ENCODE peak calls at places on chromosomes 4 and X, in six cellular contexts. H, G, C, D, P and J are unnamed samples.

GRCh38 chrX:10582215-10582733 is 38.1 kb downstream of the MID1 start:
- DNase-seq in G (no peak), C (no peak), D (peak; percentile 83), H (no peak), P (no peak), J (no peak)

GRCh38 chrX:153919281-153919680 is 6.8 kb downstream of the ARHGAP4 start:
- DNase-seq in H (no peak), G (no peak), C (no peak), D (no peak), P (no peak), J (no peak)

GRCh38 chrX:96436105-96436504 is 248.5 kb upstream of the DIAPH2 start:
- DNase-seq in H (no peak), D (peak; percentile 16), C (no peak), G (no peak), P (no peak), J (no peak)

GRCh38 chr4:126318376-126318775 is 1003.6 kb downstream of the FAT4 start:
- DNase-seq in G (no peak), C (no peak), H (no peak), D (no peak), P (no peak), J (no peak)

GRCh38 chr4:71540749-71541269 is 202.0 kb downstream of the SLC4A4 start:
- DNase-seq in G (no peak), D (no peak), C (no peak), P (no peak), H (no peak), J (no peak)

GRCh38 chr4:88244821-88245579 is 39.4 kb downstream of the PPM1K start:
- DNase-seq in P (no peak), H (no peak), G (no peak), C (no peak), D (no peak), J (no peak)

GRCh38 chr4:16764622-16765021 is 133.8 kb downstream of the LDB2 start:
- DNase-seq in C (no peak), D (peak; percentile 0), H (no peak), P (no peak), G (peak; percentile 27), J (no peak)

GRCh38 chr4:56288663-56289062 is 98.6 kb downstream of the AASDH start:
- DNase-seq in G (no peak), D (no peak), H (no peak), P (no peak), C (no peak), J (no peak)

GRCh38 chr4:53804719-53805118 is 213.4 kb upstream of the LNX1 start:
- DNase-seq in D (peak; percentile 34), G (peak; percentile 61), H (no peak), C (no peak), P (no peak), J (no peak)

GRCh38 chr4:118288097-118288496 is 64.7 kb downstream of the PRSS12 start:
- DNase-seq in H (no peak), G (no peak), C (no peak), D (no peak), P (no peak), J (no peak)

GRCh38 chr4:37882665-37883296 is 8.1 kb upstream of the TBC1D1 start:
- DNase-seq in D (peak; percentile 2), P (no peak), G (no peak), H (no peak), C (no peak), J (no peak)

GRCh38 chr4:165293061-165293460 is 34.4 kb upstream of the MSMO1 start:
- DNase-seq in D (no peak), P (no peak), C (no peak), H (no peak), G (no peak), J (no peak)

GRCh38 chrX:43505759-43506158 is 150.3 kb upstream of the MAOA start:
- DNase-seq in C (no peak), P (no peak), H (no peak), G (no peak), D (no peak), J (no peak)

GRCh38 chr4:6128221-6128871 is 72.0 kb downstream of the JAKMIP1 start:
- DNase-seq in H (no peak), G (no peak), P (no peak), C (no peak), D (no peak), J (no peak)

GRCh38 chrX:137999542-137999941 is 433.6 kb downstream of the ZIC3 start:
- DNase-seq in P (no peak), G (no peak), H (no peak), C (no peak), D (no peak), J (no peak)

DNA sequence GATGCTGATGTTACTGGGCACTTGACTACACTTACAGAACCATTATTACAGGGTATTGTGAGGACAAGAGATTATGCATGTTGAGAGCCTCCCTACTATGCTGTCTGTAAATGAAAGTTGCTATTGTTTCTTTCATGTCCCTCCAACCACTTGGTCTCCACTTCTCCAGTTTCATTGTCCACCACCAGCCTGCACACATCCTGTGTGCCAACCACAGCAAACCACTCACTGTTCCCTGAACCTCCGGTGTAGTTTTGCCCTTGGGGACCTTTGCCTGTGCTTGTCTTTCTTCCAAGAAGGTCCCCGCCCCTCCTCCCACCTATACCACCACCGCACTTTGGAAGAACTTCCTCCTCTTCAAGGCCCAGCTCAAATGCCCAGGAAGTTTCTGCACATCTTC is 43.1 kb upstream of the AFF2 start:
- DNase-seq in C (no peak), G (no peak), D (no peak), P (no peak), H (no peak), J (no peak)
- H3K4me3 ChIP-seq in C (no peak overlapping the region), G (no peak overlapping the region), D (no peak overlapping the region), P (no peak overlapping the region), H (no peak overlapping the region), J (no peak overlapping the region)

GRCh38 chr4:85783483-85783882 is 308.5 kb downstream of the ARHGAP24 start:
- DNase-seq in C (no peak), G (no peak), P (no peak), H (no peak), D (no peak), J (no peak)
- TF ChIP-seq POLR2A in C (no peak), G (no peak), P (no peak), H (no peak), D (no peak), J (no peak)

GRCh38 chr4:168569066-168569908 is 72.4 kb downstream of the PALLD start:
- DNase-seq in P (no peak), D (peak; percentile 68), C (no peak), H (no peak), G (no peak), J (no peak)
- H3K4me3 ChIP-seq in P (no peak overlapping the region), D (peak overlapping the region; percentile 15), C (no peak overlapping the region), H (no peak overlapping the region), G (no peak overlapping the region), J (peak overlapping the region; percentile 26)

DNA sequence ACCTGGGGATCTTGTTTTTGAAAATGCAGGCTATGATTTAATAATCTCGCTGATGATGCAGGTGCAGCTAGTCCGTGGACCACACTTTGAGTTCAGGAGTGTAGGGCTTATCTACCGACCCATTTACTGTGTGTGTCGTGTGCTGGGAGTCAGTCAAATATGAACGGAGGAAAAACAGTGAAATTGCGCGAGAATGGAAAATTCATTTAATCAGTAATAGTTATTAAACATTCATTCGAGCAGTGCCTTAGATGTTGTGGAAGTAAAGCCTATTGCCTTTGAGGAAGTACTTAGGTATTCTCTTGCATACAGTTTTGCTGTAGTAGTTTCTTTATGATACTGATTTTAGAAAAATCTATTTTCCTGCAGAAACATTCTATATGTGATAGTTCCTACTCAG is 725 bp downstream of the RAB33B start:
- DNase-seq in C (no peak), H (no peak), G (no peak), D (no peak), P (no peak), J (no peak)
- TF ChIP-seq POLR2A in C (no peak), H (no peak), G (no peak), D (no peak), P (no peak), J (no peak)

DNA sequence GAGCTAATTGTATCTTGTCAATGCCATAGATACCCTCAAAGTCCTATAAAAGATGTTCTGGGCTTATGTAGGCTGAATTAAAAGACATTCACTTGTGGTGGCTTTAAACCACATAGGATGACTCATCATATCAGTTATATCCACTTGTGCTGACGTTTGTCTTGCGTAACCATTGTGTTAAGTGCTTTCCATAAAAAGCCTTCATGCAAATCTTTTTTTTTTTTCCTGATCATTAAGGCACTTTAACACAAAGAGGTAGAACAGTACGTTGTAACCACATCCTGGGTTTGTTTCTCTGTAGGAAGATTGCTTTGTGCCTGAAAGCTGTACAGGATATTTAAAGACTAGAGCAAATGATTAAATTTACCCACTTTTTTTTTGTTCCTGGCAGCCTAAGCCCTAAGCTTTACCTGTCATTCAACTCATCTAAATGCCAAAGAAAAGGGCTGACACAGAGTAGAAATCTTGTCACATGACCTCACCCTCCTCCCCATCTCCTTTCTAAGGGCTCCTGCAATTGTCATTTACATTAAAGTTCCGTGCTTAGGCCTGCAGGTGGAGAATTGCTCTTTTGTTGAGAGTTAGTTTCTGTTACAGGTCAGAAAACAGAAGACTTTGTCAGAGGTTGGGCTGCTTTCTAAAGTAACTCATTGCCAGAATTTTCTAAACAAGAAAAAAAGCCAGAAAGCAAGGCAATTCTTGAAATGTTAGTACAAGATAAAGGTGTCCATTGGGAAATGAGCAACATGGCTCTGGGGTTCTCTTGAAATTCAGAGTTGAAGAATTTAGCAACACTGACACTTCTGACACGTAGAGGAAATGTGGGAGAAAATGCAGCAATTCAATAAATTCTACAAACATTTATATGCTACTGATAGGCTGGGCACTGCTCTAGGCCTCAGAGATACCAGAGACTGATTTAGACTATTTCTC is 555.6 kb downstream of the PPARGC1A start:
- DNase-seq in D (peak; percentile 28), G (no peak), P (no peak), C (no peak), H (no peak), J (no peak)
- H3K4me3 ChIP-seq in D (no peak overlapping the region), G (no peak overlapping the region), P (no peak overlapping the region), C (no peak overlapping the region), H (no peak overlapping the region), J (no peak overlapping the region)

DNA sequence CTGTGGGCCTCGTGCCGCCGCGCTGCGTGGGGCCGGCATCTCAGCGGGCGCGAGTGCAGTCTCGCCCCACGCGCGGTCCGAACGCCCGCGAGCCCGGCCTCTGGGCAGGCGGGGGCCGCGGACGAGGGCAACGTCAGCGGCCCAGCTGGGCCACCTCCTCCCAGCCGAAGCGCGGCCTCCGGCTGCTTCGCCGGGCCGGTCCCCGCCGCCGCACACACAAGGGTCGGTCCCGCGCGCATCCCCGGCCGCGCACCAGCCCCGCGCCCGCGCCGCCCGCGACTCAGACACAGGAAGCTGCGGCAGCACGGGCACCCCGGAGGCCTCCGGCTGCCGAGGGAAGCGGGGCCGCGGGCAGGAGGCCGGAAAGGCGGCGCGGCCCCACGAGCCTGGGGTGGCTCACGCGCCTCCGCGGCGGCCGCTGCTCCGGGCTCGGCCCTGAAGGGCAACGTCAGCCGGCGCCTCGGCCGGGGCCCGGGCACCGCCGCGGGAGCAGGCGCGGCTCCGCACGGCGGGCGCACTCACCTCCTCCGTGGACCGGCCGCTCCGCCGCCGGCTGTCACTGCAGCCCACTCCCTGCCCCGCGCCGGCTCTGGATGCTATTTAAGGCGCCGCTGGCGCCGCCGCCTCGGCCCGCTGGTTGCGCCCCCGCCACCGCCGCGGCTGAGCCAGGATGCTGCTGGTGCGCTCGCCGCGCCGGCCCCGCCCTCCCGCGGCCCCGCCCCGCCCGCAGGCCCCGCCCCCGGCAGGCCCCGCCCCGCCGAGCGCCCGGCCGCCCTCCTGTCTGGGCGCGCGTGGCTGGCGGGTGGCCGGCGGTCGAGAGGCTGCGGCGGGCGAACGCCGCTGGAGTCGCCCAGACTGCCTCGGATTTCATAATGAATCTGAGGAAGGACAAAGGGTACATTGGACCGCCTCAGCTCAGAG is at the start of gene ACSL1:
- DNase-seq in C (peak; percentile 87), H (peak; percentile 93), G (peak; percentile 88), P (peak; percentile 8), D (peak; percentile 41), J (peak; percentile 85)
- TF ChIP-seq POLR2A in C (no peak), H (no peak), G (peak; percentile 98), P (no peak), D (peak; percentile 36), J (no peak)